ENCODE peak calls at places on chromosomes 11 and 22, in nine cellular contexts. One of them, this sample, is unnamed.

GRCh38 chr11:27696112-27696511 is 4.1 kb downstream of the BDNF start:
- DNase-seq in kidney: no peak
- DNase-seq in GM06990: no peak
- DNase-seq in HFF-Myc: no peak
- DNase-seq in mucosa of descending colon: no peak
- DNase-seq in ovary: no peak
- DNase-seq in astrocyte: no peak
- DNase-seq in suprapubic skin: no peak
- DNase-seq in endothelial cell of umbilical vein: peak
- DNase-seq in this sample: no peak

GRCh38 chr22:17120711-17121234 is 387 bp downstream of the TMEM121B start:
- DNase-seq in mucosa of descending colon: no peak
- DNase-seq in suprapubic skin: no peak
- DNase-seq in HFF-Myc: no peak
- DNase-seq in endothelial cell of umbilical vein: no peak
- DNase-seq in astrocyte: no peak
- DNase-seq in GM06990: no peak
- DNase-seq in kidney: no peak
- DNase-seq in ovary: no peak
- DNase-seq in this sample: no peak

GRCh38 chr11:105612766-105613165 is 2.9 kb downstream of the GRIA4 start:
- DNase-seq in ovary: no peak
- DNase-seq in astrocyte: no peak
- DNase-seq in GM06990: no peak
- DNase-seq in mucosa of descending colon: no peak
- DNase-seq in kidney: no peak
- DNase-seq in HFF-Myc: no peak
- DNase-seq in suprapubic skin: no peak
- DNase-seq in endothelial cell of umbilical vein: no peak
- DNase-seq in this sample: no peak

GRCh38 chr11:118198370-118198769 is 21.9 kb upstream of the SCN2B start:
- DNase-seq in astrocyte: peak
- DNase-seq in mucosa of descending colon: peak
- DNase-seq in suprapubic skin: peak
- DNase-seq in endothelial cell of umbilical vein: peak
- DNase-seq in HFF-Myc: no peak
- DNase-seq in kidney: peak
- DNase-seq in GM06990: peak
- DNase-seq in ovary: peak
- DNase-seq in this sample: no peak

GRCh38 chr11:74522776-74523175 is 29.3 kb upstream of the LIPT2 start:
- DNase-seq in HFF-Myc: no peak
- DNase-seq in kidney: no peak
- DNase-seq in astrocyte: no peak
- DNase-seq in suprapubic skin: no peak
- DNase-seq in GM06990: no peak
- DNase-seq in ovary: no peak
- DNase-seq in mucosa of descending colon: no peak
- DNase-seq in endothelial cell of umbilical vein: no peak
- DNase-seq in this sample: no peak

GRCh38 chr11:1528710-1529109 is 42.1 kb upstream of the MOB2 start:
- DNase-seq in ovary: no peak
- DNase-seq in endothelial cell of umbilical vein: no peak
- DNase-seq in HFF-Myc: no peak
- DNase-seq in suprapubic skin: no peak
- DNase-seq in mucosa of descending colon: no peak
- DNase-seq in astrocyte: no peak
- DNase-seq in GM06990: no peak
- DNase-seq in kidney: no peak
- DNase-seq in this sample: no peak

GRCh38 chr11:2154195-2154585 is 6.8 kb downstream of the INS start:
- DNase-seq in mucosa of descending colon: no peak
- DNase-seq in endothelial cell of umbilical vein: no peak
- DNase-seq in astrocyte: no peak
- DNase-seq in HFF-Myc: no peak
- DNase-seq in suprapubic skin: no peak
- DNase-seq in kidney: no peak
- DNase-seq in ovary: no peak
- DNase-seq in GM06990: no peak
- DNase-seq in this sample: no peak

GRCh38 chr11:117861151-117862018 is 15.1 kb downstream of the FXYD6 start:
- DNase-seq in HFF-Myc: no peak
- DNase-seq in GM06990: no peak
- DNase-seq in ovary: peak
- DNase-seq in endothelial cell of umbilical vein: peak
- DNase-seq in astrocyte: no peak
- DNase-seq in mucosa of descending colon: no peak
- DNase-seq in suprapubic skin: no peak
- DNase-seq in kidney: no peak
- DNase-seq in this sample: no peak

GRCh38 chr22:41140365-41140957 is 48.1 kb downstream of the EP300 start:
- DNase-seq in mucosa of descending colon: no peak
- DNase-seq in kidney: no peak
- DNase-seq in astrocyte: no peak
- DNase-seq in endothelial cell of umbilical vein: no peak
- DNase-seq in suprapubic skin: no peak
- DNase-seq in HFF-Myc: no peak
- DNase-seq in ovary: no peak
- DNase-seq in GM06990: no peak
- DNase-seq in this sample: no peak

GRCh38 chr22:39727541-39727940 is 157.0 kb downstream of the CACNA1I start:
- DNase-seq in HFF-Myc: no peak
- DNase-seq in kidney: no peak
- DNase-seq in astrocyte: no peak
- DNase-seq in mucosa of descending colon: peak
- DNase-seq in suprapubic skin: no peak
- DNase-seq in endothelial cell of umbilical vein: no peak
- DNase-seq in ovary: no peak
- DNase-seq in GM06990: no peak
- DNase-seq in this sample: no peak

GRCh38 chr11:117000741-117001096 is 97.5 kb downstream of the SIK3 start:
- DNase-seq in HFF-Myc: no peak
- DNase-seq in endothelial cell of umbilical vein: no peak
- DNase-seq in mucosa of descending colon: no peak
- DNase-seq in astrocyte: peak
- DNase-seq in ovary: no peak
- DNase-seq in kidney: no peak
- DNase-seq in GM06990: no peak
- DNase-seq in suprapubic skin: no peak
- DNase-seq in this sample: no peak

GRCh38 chr11:44534215-44534711 is 31.2 kb upstream of the CD82 start:
- DNase-seq in ovary: no peak
- DNase-seq in suprapubic skin: no peak
- DNase-seq in HFF-Myc: no peak
- DNase-seq in endothelial cell of umbilical vein: no peak
- DNase-seq in astrocyte: no peak
- DNase-seq in GM06990: no peak
- DNase-seq in mucosa of descending colon: no peak
- DNase-seq in kidney: no peak
- DNase-seq in this sample: no peak

GRCh38 chr11:34749666-34750659 is 129.1 kb downstream of the EHF start:
- DNase-seq in suprapubic skin: peak
- DNase-seq in GM06990: no peak
- DNase-seq in kidney: no peak
- DNase-seq in astrocyte: peak
- DNase-seq in endothelial cell of umbilical vein: no peak
- DNase-seq in mucosa of descending colon: peak
- DNase-seq in HFF-Myc: peak
- DNase-seq in ovary: no peak
- DNase-seq in this sample: no peak

DNA sequence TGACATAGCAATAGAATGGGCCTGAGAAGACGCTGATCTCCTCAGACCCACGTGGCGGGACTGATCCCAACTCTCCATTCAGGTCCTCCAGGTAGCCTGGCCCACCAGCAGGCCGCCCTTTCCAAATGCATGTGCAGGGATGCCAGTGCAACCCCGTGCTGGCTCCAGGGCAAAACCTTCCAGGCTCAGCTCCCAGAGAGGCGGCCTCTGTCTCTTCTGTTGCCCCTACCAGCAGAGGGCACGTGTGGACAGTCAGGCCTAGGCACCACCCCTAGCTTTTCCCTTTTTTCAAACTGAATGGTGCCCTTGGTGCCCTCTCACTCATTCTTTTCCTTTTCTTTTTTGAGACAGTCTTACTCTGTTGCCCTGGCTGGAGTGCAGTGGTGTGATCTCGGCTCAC is 121.7 kb downstream of the OSBP2 start:
- DNase-seq in kidney: no peak
- DNase-seq in endothelial cell of umbilical vein: no peak
- DNase-seq in astrocyte: no peak
- DNase-seq in GM06990: no peak
- DNase-seq in suprapubic skin: no peak
- DNase-seq in mucosa of descending colon: no peak
- DNase-seq in HFF-Myc: no peak
- DNase-seq in ovary: no peak
- DNase-seq in this sample: no peak
- TF ChIP-seq CTCF in kidney: no peak
- TF ChIP-seq CTCF in endothelial cell of umbilical vein: no peak
- TF ChIP-seq CTCF in astrocyte: no peak
- TF ChIP-seq CTCF in GM06990: peak
- TF ChIP-seq CTCF in suprapubic skin: no peak
- TF ChIP-seq CTCF in mucosa of descending colon: no peak
- TF ChIP-seq CTCF in HFF-Myc: no peak
- TF ChIP-seq CTCF in ovary: no peak
- TF ChIP-seq CTCF in this sample: peak

GRCh38 chr11:134346101-134346975 is 14.6 kb downstream of the GLB1L2 start:
- DNase-seq in astrocyte: no peak
- DNase-seq in mucosa of descending colon: no peak
- DNase-seq in HFF-Myc: no peak
- DNase-seq in suprapubic skin: peak
- DNase-seq in ovary: no peak
- DNase-seq in kidney: no peak
- DNase-seq in GM06990: no peak
- DNase-seq in endothelial cell of umbilical vein: no peak
- DNase-seq in this sample: no peak

GRCh38 chr11:134342572-134343340 is 11.0 kb downstream of the GLB1L2 start:
- DNase-seq in GM06990: no peak
- DNase-seq in mucosa of descending colon: no peak
- DNase-seq in ovary: no peak
- DNase-seq in astrocyte: no peak
- DNase-seq in HFF-Myc: no peak
- DNase-seq in suprapubic skin: peak
- DNase-seq in kidney: peak
- DNase-seq in endothelial cell of umbilical vein: no peak
- DNase-seq in this sample: no peak

GRCh38 chr11:134345237-134345550 is 13.4 kb downstream of the GLB1L2 start:
- DNase-seq in HFF-Myc: no peak
- DNase-seq in astrocyte: no peak
- DNase-seq in GM06990: no peak
- DNase-seq in kidney: no peak
- DNase-seq in endothelial cell of umbilical vein: no peak
- DNase-seq in suprapubic skin: no peak
- DNase-seq in ovary: no peak
- DNase-seq in mucosa of descending colon: no peak
- DNase-seq in this sample: no peak

GRCh38 chr11:134341805-134342571 is 10.2 kb downstream of the GLB1L2 start:
- DNase-seq in mucosa of descending colon: no peak
- DNase-seq in HFF-Myc: no peak
- DNase-seq in ovary: no peak
- DNase-seq in endothelial cell of umbilical vein: no peak
- DNase-seq in astrocyte: no peak
- DNase-seq in GM06990: no peak
- DNase-seq in kidney: peak
- DNase-seq in suprapubic skin: peak
- DNase-seq in this sample: no peak

DNA sequence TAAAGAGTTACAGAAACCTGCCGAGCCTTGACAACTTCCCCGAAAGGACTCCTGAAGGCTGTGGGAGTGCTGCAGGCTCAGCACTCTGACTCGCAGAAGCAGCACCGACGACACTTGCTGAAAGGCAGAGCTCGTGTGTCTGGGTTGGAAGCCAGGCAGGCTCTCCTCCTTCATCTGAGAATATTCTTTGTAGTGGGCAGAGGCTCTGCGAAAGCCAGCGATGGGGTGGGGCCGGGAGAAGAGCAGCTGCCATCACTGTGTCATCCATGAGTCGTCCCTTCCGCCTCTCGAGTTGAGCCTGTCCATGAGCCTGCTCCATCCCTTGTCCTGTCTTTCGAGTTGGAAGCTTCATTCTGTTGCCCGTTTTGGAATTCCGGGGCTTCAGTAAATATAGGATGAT is 11.9 kb downstream of the GLB1L2 start:
- DNase-seq in ovary: no peak
- DNase-seq in HFF-Myc: no peak
- DNase-seq in astrocyte: no peak
- DNase-seq in endothelial cell of umbilical vein: no peak
- DNase-seq in mucosa of descending colon: no peak
- DNase-seq in kidney: no peak
- DNase-seq in GM06990: no peak
- DNase-seq in suprapubic skin: peak
- DNase-seq in this sample: no peak
- TF ChIP-seq CTCF in ovary: no peak
- TF ChIP-seq CTCF in HFF-Myc: no peak
- TF ChIP-seq CTCF in astrocyte: no peak
- TF ChIP-seq CTCF in endothelial cell of umbilical vein: no peak
- TF ChIP-seq CTCF in mucosa of descending colon: no peak
- TF ChIP-seq CTCF in kidney: no peak
- TF ChIP-seq CTCF in GM06990: no peak
- TF ChIP-seq CTCF in suprapubic skin: no peak
- TF ChIP-seq CTCF in this sample: no peak

GRCh38 chr22:19891350-19892248 is 36.9 kb upstream of the GNB1L start:
- DNase-seq in endothelial cell of umbilical vein: peak
- DNase-seq in suprapubic skin: no peak
- DNase-seq in ovary: no peak
- DNase-seq in kidney: peak
- DNase-seq in astrocyte: peak
- DNase-seq in GM06990: peak
- DNase-seq in mucosa of descending colon: peak
- DNase-seq in HFF-Myc: peak
- DNase-seq in this sample: no peak
- TF ChIP-seq CTCF in endothelial cell of umbilical vein: no peak
- TF ChIP-seq CTCF in suprapubic skin: no peak
- TF ChIP-seq CTCF in ovary: no peak
- TF ChIP-seq CTCF in kidney: no peak
- TF ChIP-seq CTCF in astrocyte: no peak
- TF ChIP-seq CTCF in GM06990: no peak
- TF ChIP-seq CTCF in mucosa of descending colon: no peak
- TF ChIP-seq CTCF in HFF-Myc: peak
- TF ChIP-seq CTCF in this sample: no peak

GRCh38 chr11:30549565-30549964 is 36.6 kb downstream of the MPPED2 start:
- DNase-seq in HFF-Myc: no peak
- DNase-seq in GM06990: no peak
- DNase-seq in ovary: no peak
- DNase-seq in endothelial cell of umbilical vein: no peak
- DNase-seq in astrocyte: no peak
- DNase-seq in mucosa of descending colon: no peak
- DNase-seq in kidney: no peak
- DNase-seq in suprapubic skin: no peak
- DNase-seq in this sample: no peak

GRCh38 chr11:30553521-30554110 is 32.5 kb downstream of the MPPED2 start:
- DNase-seq in HFF-Myc: no peak
- DNase-seq in endothelial cell of umbilical vein: no peak
- DNase-seq in suprapubic skin: no peak
- DNase-seq in GM06990: no peak
- DNase-seq in astrocyte: no peak
- DNase-seq in ovary: no peak
- DNase-seq in mucosa of descending colon: no peak
- DNase-seq in kidney: no peak
- DNase-seq in this sample: no peak

GRCh38 chr11:30552839-30553238 is 33.3 kb downstream of the MPPED2 start:
- DNase-seq in suprapubic skin: no peak
- DNase-seq in GM06990: no peak
- DNase-seq in astrocyte: no peak
- DNase-seq in endothelial cell of umbilical vein: no peak
- DNase-seq in mucosa of descending colon: no peak
- DNase-seq in ovary: no peak
- DNase-seq in kidney: no peak
- DNase-seq in HFF-Myc: no peak
- DNase-seq in this sample: no peak
- TF ChIP-seq CTCF in suprapubic skin: no peak
- TF ChIP-seq CTCF in GM06990: no peak
- TF ChIP-seq CTCF in astrocyte: no peak
- TF ChIP-seq CTCF in endothelial cell of umbilical vein: no peak
- TF ChIP-seq CTCF in mucosa of descending colon: no peak
- TF ChIP-seq CTCF in ovary: no peak
- TF ChIP-seq CTCF in kidney: no peak
- TF ChIP-seq CTCF in HFF-Myc: no peak
- TF ChIP-seq CTCF in this sample: no peak